ENCODE peak calls at places on chromosomes 3 and 15, in ten cellular contexts. G is uterus, R is spleen, H is GM12891, T is sigmoid colon, W is adrenal gland, C is thyroid gland, U is IMR-90, D is esophagus muscularis mucosa, V is HepG2. Y is an unnamed sample.

GRCh38 chr15:57551717-57552677 is 39.7 kb upstream of the MYZAP start:
- DNase-seq in H (no peak), D (no peak), U (peak; percentile 70), R (no peak), W (no peak), G (no peak), T (no peak), V (peak; percentile 52), C (peak; percentile 59), Y (no peak)

GRCh38 chr15:41655716-41656115 is 4.5 kb upstream of the MGA start:
- DNase-seq in R (no peak), G (no peak), D (no peak), U (peak; percentile 73), V (no peak), H (no peak), C (no peak), T (no peak), W (no peak), Y (no peak)

GRCh38 chr3:126706631-126707030 is 2.6 kb downstream of the CHCHD6 start:
- DNase-seq in R (no peak), H (no peak), W (no peak), V (no peak), D (no peak), U (no peak), C (no peak), T (no peak), G (no peak), Y (no peak)

GRCh38 chr3:48798998-48799397 is 48.7 kb downstream of the PRKAR2A start:
- DNase-seq in W (no peak), T (no peak), C (peak; percentile 9), D (no peak), H (no peak), R (no peak), V (peak; percentile 16), G (no peak), U (no peak), Y (no peak)

GRCh38 chr3:126998728-126999127 is 15.8 kb downstream of the PLXNA1 start:
- DNase-seq in G (no peak), U (no peak), T (no peak), W (no peak), D (no peak), R (no peak), H (no peak), V (no peak), C (no peak), Y (no peak)

GRCh38 chr3:69445498-69445897 is 59.6 kb upstream of the FRMD4B start:
- DNase-seq in G (no peak), D (no peak), W (no peak), V (no peak), R (no peak), U (peak; percentile 11), C (no peak), H (no peak), T (no peak), Y (no peak)

GRCh38 chr3:49906004-49906860 is 2.6 kb upstream of the MST1R start:
- DNase-seq in U (peak; percentile 46), C (peak; percentile 51), H (peak; percentile 79), G (peak; percentile 49), V (peak; percentile 33), T (no peak), W (peak; percentile 44), R (peak; percentile 82), D (no peak), Y (peak; percentile 75)

GRCh38 chr15:68228971-68229385 is 550 bp downstream of the CLN6 start:
- DNase-seq in D (no peak), W (no peak), T (no peak), C (peak; percentile 10), U (peak; percentile 9), R (no peak), G (no peak), H (no peak), V (no peak), Y (peak; percentile 68)

GRCh38 chr15:88529021-88529630 is 17.4 kb downstream of the DET1 start:
- DNase-seq in T (no peak), W (peak; percentile 31), C (no peak), G (no peak), R (no peak), H (no peak), U (peak; percentile 68), D (no peak), V (no peak), Y (no peak)

GRCh38 chr3:130414457-130414856 is 69.0 kb downstream of the COL6A5 start:
- DNase-seq in G (no peak), W (no peak), U (no peak), T (no peak), D (no peak), V (no peak), R (no peak), C (no peak), H (no peak), Y (no peak)

GRCh38 chr15:35000511-35000910 is 12.4 kb upstream of the ZNF770 start:
- DNase-seq in D (no peak), W (peak; percentile 9), T (no peak), C (peak; percentile 37), H (no peak), R (no peak), G (no peak), V (no peak), U (peak; percentile 79), Y (peak; percentile 20)

GRCh38 chr15:67146214-67146613 is 80.8 kb downstream of the SMAD3 start:
- DNase-seq in R (no peak), T (peak; percentile 69), D (no peak), V (peak; percentile 68), U (peak; percentile 93), H (no peak), G (peak; percentile 74), C (peak; percentile 48), W (peak; percentile 75), Y (no peak)

GRCh38 chr15:61155741-61156700 is 73.1 kb downstream of the RORA start:
- DNase-seq in V (no peak), D (peak; percentile 91), G (peak; percentile 75), U (no peak), T (peak; percentile 86), H (no peak), C (peak; percentile 6), W (peak; percentile 35), R (no peak), Y (no peak)

GRCh38 chr15:90818251-90819210 is 49.9 kb upstream of the FURIN start:
- DNase-seq in R (peak; percentile 88), D (no peak), C (no peak), H (peak; percentile 60), U (no peak), W (peak; percentile 32), V (peak; percentile 22), T (peak; percentile 74), G (no peak), Y (peak; percentile 58)

DNA sequence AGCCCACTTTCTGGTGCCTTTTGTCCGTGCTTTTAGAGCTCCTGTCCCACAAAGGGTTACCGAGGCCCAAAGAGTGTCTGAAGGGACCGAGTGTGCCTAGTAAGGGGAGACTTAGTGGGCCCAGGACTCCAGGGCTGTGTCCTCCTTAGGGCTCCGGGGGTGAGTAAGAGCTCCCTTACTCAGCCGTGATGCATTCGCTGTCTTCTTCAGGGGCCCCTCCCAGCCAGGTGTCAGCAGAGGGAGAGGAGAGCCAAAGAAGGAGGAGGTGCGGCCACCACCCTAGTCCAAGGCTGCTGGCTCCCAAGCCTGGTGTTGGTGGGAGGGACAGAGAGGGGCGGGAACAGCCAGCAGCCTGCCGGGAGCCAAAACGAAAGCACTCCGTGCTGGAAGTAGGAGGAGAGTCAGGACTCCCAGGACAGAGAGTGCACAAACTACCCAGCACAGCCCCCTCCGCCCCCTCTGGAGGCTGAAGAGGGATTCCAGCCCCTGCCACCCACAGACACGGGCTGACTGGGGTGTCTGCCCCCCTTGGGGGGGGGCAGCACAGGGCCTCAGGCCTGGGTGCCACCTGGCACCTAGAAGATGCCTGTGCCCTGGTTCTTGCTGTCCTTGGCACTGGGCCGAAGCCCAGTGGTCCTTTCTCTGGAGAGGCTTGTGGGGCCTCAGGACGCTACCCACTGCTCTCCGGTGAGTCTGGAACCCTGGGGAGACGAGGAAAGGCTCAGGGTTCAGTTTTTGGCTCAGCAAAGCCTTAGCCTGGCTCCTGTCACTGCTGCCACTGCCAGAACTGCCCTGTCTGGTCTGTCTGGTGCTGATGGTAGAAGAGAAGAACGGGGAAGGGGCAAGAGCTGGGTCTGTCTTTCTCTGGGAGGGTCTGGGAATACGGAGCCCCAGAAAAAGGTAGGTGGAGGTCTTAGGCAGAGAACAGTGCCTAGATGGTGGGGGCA is at the start of gene IL17RC:
- DNase-seq in H (peak; percentile 35), T (peak; percentile 98), W (peak; percentile 95), U (peak; percentile 84), R (peak; percentile 90), D (peak; percentile 98), G (peak; percentile 93), C (peak; percentile 92), V (peak; percentile 83), Y (peak; percentile 86)
- TF ChIP-seq POLR2A in H (no peak), T (peak; percentile 75), W (peak; percentile 88), U (no peak), R (no peak), D (peak; percentile 53), G (peak; percentile 80), C (peak; percentile 82), V (peak; percentile 50), Y (peak; percentile 65)

GRCh38 chr3:78349571-78349970 is 1309.7 kb downstream of the ROBO2 start:
- DNase-seq in W (no peak), G (no peak), T (no peak), D (no peak), V (no peak), C (no peak), H (no peak), U (no peak), R (no peak), Y (no peak)

GRCh38 chr3:78353231-78353630 is 1313.3 kb downstream of the ROBO2 start:
- DNase-seq in G (no peak), D (no peak), V (no peak), C (no peak), U (no peak), W (no peak), R (no peak), T (no peak), H (no peak), Y (no peak)

DNA sequence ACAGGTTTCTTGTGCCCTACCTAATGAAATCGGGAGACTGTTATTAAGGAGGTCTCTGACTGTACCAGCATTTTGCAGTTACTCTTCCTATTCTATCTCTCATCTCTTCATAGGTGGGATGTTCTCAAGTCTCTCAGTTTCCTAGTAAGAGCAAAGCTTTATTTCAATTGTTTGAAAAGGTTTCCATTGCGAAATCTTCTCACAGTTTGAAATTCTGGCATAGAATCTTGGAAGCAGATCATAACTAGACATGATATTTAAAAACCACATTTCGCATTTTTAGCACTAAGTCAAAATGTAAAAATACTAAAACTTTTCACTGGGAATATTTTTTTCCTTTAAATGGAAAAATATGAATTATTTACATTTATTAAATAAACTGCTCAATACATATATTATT is 1311.4 kb downstream of the ROBO2 start:
- DNase-seq in D (no peak), G (no peak), R (no peak), H (no peak), W (no peak), C (no peak), T (no peak), U (no peak), V (no peak), Y (no peak)
- TF ChIP-seq POLR2A in D (no peak), G (no peak), R (no peak), H (no peak), W (no peak), C (no peak), T (no peak), U (no peak), V (no peak), Y (no peak)

GRCh38 chr15:84982301-84982920 is 755 bp downstream of the PDE8A start:
- DNase-seq in U (peak; percentile 18), W (peak; percentile 43), D (no peak), G (peak; percentile 33), V (peak; percentile 70), R (peak; percentile 90), H (no peak), T (peak; percentile 77), C (peak; percentile 25), Y (no peak)
- TF ChIP-seq POLR2A in U (no peak), W (peak; percentile 18), D (no peak), G (no peak), V (no peak), R (no peak), H (peak; percentile 37), T (no peak), C (no peak), Y (no peak)

GRCh38 chr15:44716983-44717602 is 5.8 kb downstream of the B2M start:
- DNase-seq in V (no peak), H (no peak), T (no peak), D (no peak), G (no peak), R (no peak), C (no peak), W (no peak), U (no peak), Y (no peak)
- TF ChIP-seq POLR2A in V (no peak), H (peak; percentile 58), T (no peak), D (no peak), G (no peak), R (no peak), C (no peak), W (no peak), U (no peak), Y (no peak)

Y was measured in erythroblast.